ENCODE peak calls at places on chromosomes 6 and 20, in five cellular contexts. D is HEK293T, M is GM12865, Q is SW480, Z is nephron progenitor cell. A is an unnamed sample.

GRCh38 chr6:125586074-125586473 is 163.4 kb upstream of the HEY2 start:
- DNase-seq in D (no peak), M (no peak), Q (no peak), Z (no peak), A (no peak)

GRCh38 chr6:32191696-32192607 is 491 bp downstream of the GPSM3 start:
- DNase-seq in D (no peak), M (peak; percentile 39), Q (no peak), Z (no peak), A (no peak)

GRCh38 chr6:107729098-107729497 is 95.0 kb downstream of the SCML4 start:
- DNase-seq in D (peak; percentile 24), M (no peak), Q (no peak), Z (no peak), A (no peak)

GRCh38 chr6:33995046-33995872 is 150.6 kb downstream of the GRM4 start:
- DNase-seq in D (no peak), M (no peak), Q (no peak), Z (no peak), A (no peak)

GRCh38 chr6:144156334-144156733 is 6.0 kb downstream of the STX11 start:
- DNase-seq in D (no peak), M (peak; percentile 33), Q (no peak), Z (no peak), A (no peak)

GRCh38 chr20:688809-689208 is 13.2 kb upstream of the SCRT2 start:
- DNase-seq in D (peak; percentile 53), M (no peak), Q (peak; percentile 60), Z (peak; percentile 52), A (no peak)

GRCh38 chr20:57897156-57897874 is 187.5 kb upstream of the PMEPA1 start:
- DNase-seq in D (no peak), M (no peak), Q (no peak), Z (no peak), A (no peak)

GRCh38 chr20:47607208-47607613 is 105.5 kb downstream of the NCOA3 start:
- DNase-seq in D (no peak), M (no peak), Q (peak; percentile 48), Z (no peak), A (no peak)

GRCh38 chr6:100998111-100998510 is 117.0 kb upstream of the ASCC3 start:
- DNase-seq in D (no peak), M (no peak), Q (no peak), Z (no peak), A (no peak)

GRCh38 chr6:170005680-170006470 is 254.5 kb downstream of the ERMARD start:
- DNase-seq in D (no peak), M (no peak), Q (no peak), Z (no peak), A (no peak)

GRCh38 chr6:132648356-132648755 is 10.6 kb downstream of the TAAR1 start:
- DNase-seq in D (no peak), M (peak; percentile 74), Q (peak; percentile 84), Z (no peak), A (no peak)

GRCh38 chr20:55471052-55472006 is 534.0 kb downstream of the CBLN4 start:
- DNase-seq in D (no peak), M (no peak), Q (no peak), Z (no peak), A (no peak)

GRCh38 chr20:13567663-13568062 is 71.1 kb downstream of the TASP1 start:
- DNase-seq in D (no peak), M (no peak), Q (peak; percentile 3), Z (no peak), A (no peak)

GRCh38 chr6:14107000-14107399 is 10.6 kb upstream of the CD83 start:
- DNase-seq in D (no peak), M (no peak), Q (no peak), Z (no peak), A (no peak)

GRCh38 chr6:20827798-20828197 is 293.5 kb downstream of the CDKAL1 start:
- DNase-seq in D (no peak), M (no peak), Q (no peak), Z (no peak), A (no peak)

A was measured in HAP-1.